ENCODE peak calls at places on chromosomes 16 and 17, in seven cellular contexts. X is heart left ventricle, V is testis, Y is ovary, M is thoracic aorta, O is spleen, A is neuronal stem cell. B is an unnamed sample. For H3K4me1, the result is how much of the 10 kb centered on the place peaks cover.

GRCh38 chr17:17034028-17034427 is 8.2 kb upstream of the MPRIP start:
- DNase-seq in X (no peak), V (no peak), Y (no peak), M (no peak), O (no peak), A (no peak), B (no peak)

GRCh38 chr17:18344021-18344420 is 19.3 kb downstream of the SHMT1 start:
- DNase-seq in X (no peak), V (no peak), Y (no peak), M (no peak), O (no peak), A (no peak), B (no peak)

GRCh38 chr16:81374514-81374913 is 59.8 kb downstream of the GAN start:
- DNase-seq in X (no peak), V (no peak), Y (no peak), M (no peak), O (no peak), A (no peak), B (no peak)

GRCh38 chr17:65081439-65081838 is 24.9 kb upstream of the GNA13 start:
- DNase-seq in X (no peak), V (no peak), Y (no peak), M (no peak), O (no peak), A (no peak), B (no peak)

GRCh38 chr16:23182675-23183485 is at the start of gene SCNN1G:
- DNase-seq in X (no peak), V (no peak), Y (no peak), M (no peak), O (peak), A (peak), B (no peak)

GRCh38 chr17:71003736-71004135 is 834.4 kb downstream of the KCNJ2 start:
- DNase-seq in X (no peak), V (no peak), Y (no peak), M (no peak), O (no peak), A (no peak), B (no peak)

GRCh38 chr17:4508207-4508606 is 9.5 kb downstream of the SPNS2 start:
- DNase-seq in X (no peak), V (no peak), Y (no peak), M (no peak), O (no peak), A (no peak), B (no peak)

GRCh38 chr17:16001498-16001897 is 1.9 kb downstream of the TTC19 start:
- DNase-seq in X (no peak), V (no peak), Y (no peak), M (no peak), O (no peak), A (no peak), B (no peak)

GRCh38 chr16:12120331-12120981 is 143.9 kb downstream of the SNX29 start:
- DNase-seq in X (peak), V (no peak), Y (no peak), M (peak), O (no peak), A (no peak), B (peak)

GRCh38 chr16:86823125-86823524 is 244.8 kb downstream of the FOXL1 start:
- DNase-seq in X (no peak), V (no peak), Y (no peak), M (no peak), O (no peak), A (no peak), B (no peak)

GRCh38 chr16:54361813-54362212 is 75.2 kb upstream of the IRX3 start:
- DNase-seq in X (no peak), V (no peak), Y (no peak), M (no peak), O (no peak), A (peak), B (no peak)

GRCh38 chr16:87707714-87708113 is 58.1 kb downstream of the KLHDC4 start:
- DNase-seq in X (no peak), V (no peak), Y (no peak), M (no peak), O (no peak), A (no peak), B (no peak)

GRCh38 chr17:77072670-77073069 is 68.1 kb upstream of the SEC14L1 start:
- DNase-seq in X (no peak), V (no peak), Y (no peak), M (no peak), O (no peak), A (no peak), B (no peak)

GRCh38 chr17:37820313-37821024 is 75.6 kb upstream of the HNF1B start:
- DNase-seq in X (no peak), V (no peak), Y (no peak), M (no peak), O (no peak), A (no peak), B (no peak)

GRCh38 chr16:80968386-80969113 is 38.1 kb downstream of the CMC2 start:
- DNase-seq in X (no peak), V (no peak), Y (no peak), M (no peak), O (no peak), A (no peak), B (no peak)

GRCh38 chr17:13601776-13602551 is at the start of gene HS3ST3A1:
- DNase-seq in X (peak), V (peak), Y (peak), M (no peak), O (peak), A (peak), B (peak)

GRCh38 chr16:4081577-4082021 is 34.6 kb downstream of the ADCY9 start:
- DNase-seq in X (no peak), V (no peak), Y (peak), M (no peak), O (no peak), A (no peak), B (peak)

GRCh38 chr17:72373910-72374741 is 253.3 kb downstream of the SOX9 start:
- DNase-seq in X (no peak), V (no peak), Y (no peak), M (no peak), O (no peak), A (no peak), B (peak)

DNA sequence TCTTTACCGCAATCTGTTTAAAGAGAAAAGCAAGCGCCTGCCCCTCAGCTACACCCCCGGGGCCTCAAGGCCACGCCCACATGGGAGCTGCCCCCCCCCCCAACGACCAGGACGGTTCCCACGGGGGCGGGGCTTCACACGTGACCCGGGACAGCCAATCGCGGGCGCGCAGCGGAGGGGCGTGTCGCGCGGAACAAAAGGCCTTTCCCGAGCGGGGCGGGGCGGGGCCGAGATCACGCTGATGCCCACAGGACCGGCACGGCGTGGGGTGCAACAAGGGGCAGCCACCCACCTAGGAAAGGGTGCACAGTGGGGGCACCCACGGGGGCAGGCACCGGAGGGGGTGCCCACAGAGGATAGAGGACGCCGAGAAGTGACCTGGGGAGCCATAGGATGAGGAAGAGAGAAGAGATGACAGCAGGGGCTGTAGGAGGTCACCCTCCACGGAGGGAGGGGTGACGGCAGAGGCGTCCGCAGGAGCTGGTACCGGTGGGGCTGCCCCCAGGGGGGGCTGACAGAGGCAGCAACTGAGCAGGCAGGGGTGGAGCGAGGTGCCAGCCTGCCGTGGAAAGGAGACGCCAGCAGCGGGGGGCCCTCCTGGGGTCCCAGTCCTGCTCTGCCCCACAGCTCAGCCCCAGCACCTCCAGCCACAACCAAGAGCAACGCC is 6.2 kb downstream of the UNKL start:
- DNase-seq in X (peak), V (peak), Y (peak), M (peak), O (peak), A (peak), B (peak)
- H3K27ac ChIP-seq in X (peak), V (no peak), Y (peak), M (peak), O (no peak), A (peak), B (no peak)

GRCh38 chr17:45376606-45377005 is 56.1 kb downstream of the ARHGAP27 start:
- DNase-seq in X (no peak), V (no peak), Y (no peak), M (no peak), O (no peak), A (no peak), B (no peak)
- H3K4me1 ChIP-seq in X (under half), V (under half), Y (under half), M (under half), O (under half), A (under half), B (under half)

DNA sequence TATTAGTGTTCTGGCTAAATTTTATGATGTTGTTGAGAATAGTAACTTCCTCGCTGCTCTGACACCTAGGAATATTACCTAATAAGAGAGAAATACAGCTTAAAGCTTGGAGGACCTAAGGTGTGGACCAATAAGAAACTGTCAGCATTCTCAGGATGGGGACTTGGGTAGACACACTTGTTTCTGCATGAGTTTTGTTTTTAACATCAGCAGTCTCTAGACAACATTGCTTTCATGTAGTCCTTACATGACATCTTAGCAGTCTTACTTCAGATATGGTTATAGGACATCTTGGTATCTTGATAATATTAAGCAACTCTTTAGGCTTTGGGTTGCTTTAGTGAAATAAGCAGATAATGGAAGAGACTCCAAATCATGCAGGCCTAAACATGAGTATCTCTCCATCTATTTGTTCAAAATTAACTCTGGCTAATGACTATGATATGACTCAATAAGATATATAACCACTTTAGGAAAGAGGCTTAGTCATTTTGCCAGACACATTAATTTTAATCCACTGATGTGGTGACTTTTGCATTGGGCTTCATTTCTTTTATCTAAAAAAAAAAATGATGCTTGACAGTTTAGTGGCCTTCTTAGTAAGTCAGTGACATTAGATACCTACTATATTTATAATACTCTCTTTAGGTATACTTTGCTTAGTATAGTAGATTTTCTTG is 84.5 kb downstream of the WNT3 start:
- DNase-seq in X (no peak), V (no peak), Y (no peak), M (no peak), O (no peak), A (no peak), B (no peak)
- H3K27ac ChIP-seq in X (no peak), V (no peak), Y (no peak), M (no peak), O (no peak), A (no peak), B (no peak)

DNA sequence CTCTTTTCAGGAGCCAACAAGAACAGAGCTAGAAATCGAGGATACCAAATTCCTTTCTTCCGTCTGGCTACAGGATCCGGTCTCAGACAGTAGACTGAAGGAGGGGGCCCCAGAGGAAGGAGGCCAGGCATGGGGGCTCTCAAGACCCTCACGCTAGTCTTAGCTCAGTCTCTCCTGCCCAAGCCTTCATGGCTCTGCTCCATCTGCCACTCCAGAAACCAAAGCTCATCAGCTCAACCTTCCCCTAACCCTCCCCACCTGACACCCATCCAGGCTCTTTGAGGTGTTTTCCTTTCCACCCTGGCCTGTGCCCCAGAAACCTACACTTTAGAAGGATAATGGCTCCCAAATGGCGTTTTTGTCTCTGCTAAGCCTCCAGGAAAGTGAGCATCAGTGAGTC is 6.2 kb upstream of the TMEM92 start:
- DNase-seq in X (no peak), V (no peak), Y (no peak), M (no peak), O (peak), A (no peak), B (no peak)
- H3K4me1 ChIP-seq in X (under half), V (under half), Y (half or more), M (under half), O (under half), A (under half), B (under half)

GRCh38 chr17:30345089-30345433 is 11.2 kb upstream of the TMIGD1 start:
- DNase-seq in X (no peak), V (no peak), Y (no peak), M (no peak), O (no peak), A (no peak), B (no peak)
- H3K27ac ChIP-seq in X (peak), V (peak), Y (no peak), M (no peak), O (no peak), A (no peak), B (no peak)

DNA sequence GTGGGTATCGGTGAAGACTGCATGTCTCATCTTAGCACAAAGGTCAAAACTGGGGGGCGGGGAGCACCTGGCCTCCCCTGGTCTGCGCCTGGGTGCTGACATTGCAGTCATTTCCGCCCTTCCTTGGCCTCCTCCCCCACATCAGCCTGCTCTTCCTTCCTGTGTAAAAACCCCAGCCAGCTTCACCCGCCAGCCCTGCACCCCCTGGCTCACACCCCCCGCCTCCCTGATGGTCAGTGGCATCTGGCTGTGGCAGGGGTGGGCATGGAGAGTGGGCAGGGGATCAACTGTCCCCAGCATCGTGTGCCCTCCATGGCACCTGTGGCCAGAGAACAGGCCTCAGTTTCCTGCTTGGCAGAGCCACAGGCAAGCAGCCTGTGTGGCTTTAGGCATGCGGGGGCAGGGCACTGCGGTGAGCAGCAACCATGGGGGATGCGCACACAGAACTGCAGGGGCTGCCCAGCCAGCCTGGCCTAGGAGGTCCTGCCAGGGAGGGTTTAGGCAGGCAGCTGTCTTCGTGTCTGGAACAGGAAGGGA is 26.5 kb upstream of the LASP1NB start:
- DNase-seq in X (peak), V (no peak), Y (no peak), M (no peak), O (peak), A (no peak), B (no peak)
- H3K4me1 ChIP-seq in X (half or more), V (under half), Y (under half), M (under half), O (half or more), A (under half), B (under half)